ENCODE peak calls at places on chromosome 14, in eight cellular contexts. A is stomach, H is A549, D is uterus, W is endothelial cell of umbilical vein, P is transverse colon, O is upper lobe of left lung, G is gastrocnemius medialis. J is an unnamed sample.

GRCh38 chr14:29799718-29800117 is 127.9 kb downstream of the PRKD1 start:
- DNase-seq in A (no peak), H (no peak), D (no peak), W (no peak), P (no peak), O (no peak), G (no peak), J (no peak)

GRCh38 chr14:105312973-105313372 is 1.6 kb upstream of the PACS2 start:
- DNase-seq in A (no peak), H (no peak), D (no peak), W (no peak), P (no peak), O (no peak), G (no peak), J (peak; percentile 59)

GRCh38 chr14:39988939-39989338 is 556.7 kb upstream of the FBXO33 start:
- DNase-seq in A (no peak), H (no peak), D (no peak), W (no peak), P (no peak), O (no peak), G (no peak), J (no peak)

GRCh38 chr14:35558680-35559079 is 24.7 kb downstream of the INSM2 start:
- DNase-seq in A (no peak), H (no peak), D (no peak), W (no peak), P (no peak), O (no peak), G (no peak), J (no peak)

GRCh38 chr14:98015921-98016320 is 1218.7 kb downstream of the VRK1 start:
- DNase-seq in A (no peak), H (no peak), D (no peak), W (no peak), P (no peak), O (no peak), G (no peak), J (no peak)

GRCh38 chr14:96126339-96126770 is 78.3 kb upstream of the BDKRB2 start:
- DNase-seq in A (no peak), H (no peak), D (no peak), W (peak; percentile 50), P (no peak), O (no peak), G (no peak), J (no peak)

GRCh38 chr14:65003394-65003793 is 16.7 kb downstream of the FNTB start:
- DNase-seq in A (no peak), H (no peak), D (no peak), W (no peak), P (no peak), O (no peak), G (no peak), J (no peak)

GRCh38 chr14:68824517-68825347 is 31.9 kb upstream of the ZFP36L1 start:
- DNase-seq in A (peak; percentile 91), H (peak; percentile 80), D (peak; percentile 86), W (peak; percentile 66), P (peak; percentile 87), O (peak; percentile 89), G (peak; percentile 33), J (peak; percentile 89)

GRCh38 chr14:46951103-46951502 is 299.5 kb upstream of the RPL10L start:
- DNase-seq in A (no peak), H (no peak), D (no peak), W (no peak), P (no peak), O (no peak), G (no peak), J (no peak)

GRCh38 chr14:41749425-41749824 is 142.7 kb downstream of the LRFN5 start:
- DNase-seq in A (no peak), H (no peak), D (no peak), W (no peak), P (no peak), O (no peak), G (no peak), J (no peak)

GRCh38 chr14:78254911-78255431 is 84.8 kb downstream of the NRXN3 start:
- DNase-seq in A (no peak), H (no peak), D (no peak), W (no peak), P (no peak), O (no peak), G (no peak), J (no peak)

GRCh38 chr14:44040561-44040960 is 466.5 kb downstream of the FSCB start:
- DNase-seq in A (no peak), H (no peak), D (no peak), W (no peak), P (no peak), O (no peak), G (no peak), J (no peak)

GRCh38 chr14:79516009-79516408 is 695.3 kb downstream of the DIO2 start:
- DNase-seq in A (no peak), H (no peak), D (no peak), W (no peak), P (no peak), O (no peak), G (no peak), J (no peak)

GRCh38 chr14:75303415-75303814 is 24.8 kb downstream of the FOS start:
- DNase-seq in A (peak; percentile 80), H (peak; percentile 82), D (peak; percentile 61), W (peak; percentile 65), P (peak; percentile 76), O (peak; percentile 85), G (peak; percentile 58), J (peak; percentile 61)

GRCh38 chr14:67837011-67837624 is 17.5 kb downstream of the RAD51B start:
- DNase-seq in A (peak; percentile 63), H (peak; percentile 29), D (no peak), W (peak; percentile 82), P (peak; percentile 62), O (peak; percentile 61), G (no peak), J (peak; percentile 60)

GRCh38 chr14:56423591-56423991 is 156.0 kb upstream of the TMEM260 start:
- DNase-seq in A (no peak), H (no peak), D (no peak), W (no peak), P (no peak), O (no peak), G (no peak), J (no peak)

GRCh38 chr14:99726538-99727095 is 42.5 kb downstream of the CYP46A1 start:
- DNase-seq in A (peak; percentile 14), H (no peak), D (no peak), W (no peak), P (no peak), O (no peak), G (no peak), J (peak; percentile 49)

GRCh38 chr14:90625445-90625844 is 190.8 kb downstream of the TTC7B start:
- DNase-seq in A (no peak), H (no peak), D (no peak), W (no peak), P (no peak), O (no peak), G (peak; percentile 48), J (no peak)
- H3K4me1 ChIP-seq in A (peaks cover 52% of the 10 kb centered on the region), H (peaks cover 6% of the 10 kb centered on the region), D (no peaks in the 10 kb centered on the region), W (peaks cover 19% of the 10 kb centered on the region), P (no peaks in the 10 kb centered on the region), O (peaks cover 44% of the 10 kb centered on the region), G (peaks cover 75% of the 10 kb centered on the region), J (peaks cover 33% of the 10 kb centered on the region)

DNA sequence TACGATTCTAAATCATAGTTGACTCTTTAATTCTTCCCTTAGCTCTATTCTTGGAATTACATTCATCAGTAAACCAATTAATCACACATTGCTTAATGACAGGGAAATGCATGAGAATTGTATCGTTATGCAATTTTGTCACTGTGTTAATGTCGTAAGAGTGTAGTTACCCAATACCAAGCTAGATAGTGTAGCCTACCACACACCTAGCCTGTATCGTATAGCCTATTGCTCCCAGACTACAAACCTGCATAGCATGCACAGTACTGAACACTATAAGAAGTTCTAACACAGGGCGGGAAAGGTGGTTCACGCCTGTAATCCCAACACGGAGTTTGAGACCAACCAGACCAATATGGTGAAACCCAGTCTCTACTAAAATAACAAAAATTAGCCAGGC is 24.7 kb downstream of the HNRNPC start:
- DNase-seq in A (no peak), H (no peak), D (no peak), W (no peak), P (no peak), O (no peak), G (no peak), J (no peak)
- TF ChIP-seq POLR2A in A (no peak), H (no peak), D (no peak), W (no peak), P (no peak), O (no peak), G (no peak), J (no peak)

GRCh38 chr14:52076334-52076733 is 7.5 kb upstream of the NID2 start:
- DNase-seq in A (no peak), H (no peak), D (no peak), W (peak; percentile 65), P (no peak), O (no peak), G (no peak), J (no peak)

GRCh38 chr14:52072266-52072780 is 3.5 kb upstream of the NID2 start:
- DNase-seq in A (no peak), H (no peak), D (no peak), W (no peak), P (no peak), O (no peak), G (no peak), J (no peak)

GRCh38 chr14:52071675-52072074 is 2.8 kb upstream of the NID2 start:
- DNase-seq in A (no peak), H (no peak), D (no peak), W (peak; percentile 61), P (no peak), O (no peak), G (no peak), J (no peak)

GRCh38 chr14:52075371-52075770 is 6.5 kb upstream of the NID2 start:
- DNase-seq in A (no peak), H (no peak), D (no peak), W (no peak), P (no peak), O (no peak), G (no peak), J (no peak)

GRCh38 chr14:52073251-52073650 is 4.4 kb upstream of the NID2 start:
- DNase-seq in A (no peak), H (no peak), D (no peak), W (no peak), P (no peak), O (no peak), G (no peak), J (no peak)
- H3K4me1 ChIP-seq in A (peaks cover 19% of the 10 kb centered on the region), H (peaks cover 5% of the 10 kb centered on the region), D (no peaks in the 10 kb centered on the region), W (peaks cover 47% of the 10 kb centered on the region), P (no peaks in the 10 kb centered on the region), O (peaks cover 18% of the 10 kb centered on the region), G (no peaks in the 10 kb centered on the region), J (peaks cover 51% of the 10 kb centered on the region)

DNA sequence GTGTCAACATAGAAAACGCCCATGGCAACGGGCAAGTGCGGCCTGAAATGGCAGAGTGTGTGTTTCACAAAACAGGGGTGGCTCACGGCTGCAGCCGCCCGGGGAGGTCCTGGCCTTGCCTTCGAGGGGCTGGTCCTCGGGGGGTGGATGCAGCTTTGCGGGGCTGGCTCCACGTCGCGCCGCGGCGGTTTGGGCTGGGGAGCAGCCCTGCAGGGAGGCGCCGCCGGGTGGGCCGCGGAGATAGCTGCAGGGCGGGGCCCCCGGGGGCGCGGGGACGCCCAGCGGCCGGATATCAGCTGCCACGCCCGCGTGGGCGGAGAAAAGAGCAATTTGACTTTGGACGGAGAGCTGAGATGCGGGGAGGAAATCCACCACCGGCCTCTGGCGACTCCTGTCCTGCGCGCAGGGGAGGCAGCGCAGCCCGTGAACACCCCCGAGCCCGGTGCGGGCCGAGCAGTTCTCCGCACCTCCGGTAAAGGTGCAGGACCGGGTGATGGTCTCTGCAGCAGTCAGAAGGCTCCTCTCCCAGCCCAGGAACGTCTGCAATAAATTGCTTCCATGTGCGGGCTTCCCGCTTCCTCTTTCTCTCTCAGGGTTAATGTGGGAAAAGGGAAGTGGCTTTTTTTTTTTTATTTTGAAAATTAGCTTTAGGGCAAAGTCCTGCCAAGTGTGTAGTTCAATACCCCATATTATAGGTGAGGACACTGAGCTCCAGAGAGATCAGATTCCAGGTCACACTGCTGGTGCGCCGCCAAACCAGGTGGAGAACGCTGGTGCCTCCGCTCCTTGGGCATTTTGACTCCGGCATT is 110.5 kb downstream of the ARF6 start:
- DNase-seq in A (peak; percentile 85), H (peak; percentile 80), D (peak; percentile 81), W (peak; percentile 31), P (peak; percentile 95), O (peak; percentile 88), G (peak; percentile 65), J (peak; percentile 92)
- TF ChIP-seq POLR2A in A (no peak), H (peak; percentile 66), D (peak; percentile 30), W (peak; percentile 64), P (peak; percentile 91), O (no peak), G (no peak), J (no peak)

J was measured in heart left ventricle.